ENCODE peak calls at places on chromosomes 4 and X, in five cellular contexts. D is stomach, Z is ascending aorta, O is tibial nerve, M is endodermal cell. P is an unnamed sample.

GRCh38 chrX:28922106-28922505 is 334.9 kb downstream of the IL1RAPL1 start:
- DNase-seq in O (no peak), Z (no peak), D (no peak), M (no peak), P (no peak)

GRCh38 chrX:23662853-23663252 is 4.4 kb upstream of the PRDX4 start:
- DNase-seq in O (no peak), M (no peak), Z (no peak), D (no peak), P (no peak)

GRCh38 chr4:138053601-138054322 is 188.4 kb downstream of the SLC7A11 start:
- DNase-seq in Z (no peak), O (no peak), M (no peak), D (no peak), P (no peak)

GRCh38 chr4:165715989-165716388 is 157.0 kb upstream of the TLL1 start:
- DNase-seq in O (no peak), M (no peak), Z (no peak), D (no peak), P (no peak)

GRCh38 chr4:183729430-183730328 is 70.6 kb downstream of the TRAPPC11 start:
- DNase-seq in O (no peak), Z (no peak), D (no peak), M (no peak), P (no peak)

GRCh38 chrX:105260291-105261043 is 40.0 kb upstream of the TEX13A start:
- DNase-seq in Z (no peak), D (no peak), M (peak), O (peak), P (peak)

GRCh38 chrX:2662586-2662985 is 28.5 kb upstream of the CD99 start:
- DNase-seq in D (no peak), Z (no peak), M (no peak), O (no peak), P (no peak)

GRCh38 chr4:91113130-91113706 is 986.0 kb downstream of the CCSER1 start:
- DNase-seq in D (no peak), O (no peak), M (no peak), Z (no peak), P (no peak)

GRCh38 chr4:10808591-10808990 is 124.0 kb upstream of the CLNK start:
- DNase-seq in D (no peak), O (no peak), Z (no peak), M (no peak), P (no peak)

GRCh38 chr4:7368296-7368695 is 66.4 kb downstream of the PSAPL1 start:
- DNase-seq in D (no peak), O (no peak), M (no peak), Z (no peak), P (no peak)

GRCh38 chr4:86894465-86894864 is 2.2 kb upstream of the C4orf36 start:
- DNase-seq in Z (no peak), D (no peak), M (no peak), O (no peak), P (no peak)

GRCh38 chr4:87465739-87466366 is 43.5 kb downstream of the NUDT9 start:
- DNase-seq in M (no peak), O (peak), Z (no peak), D (no peak), P (no peak)

GRCh38 chr4:7802093-7802726 is 137.5 kb downstream of the AFAP1 start:
- DNase-seq in M (peak), D (peak), Z (no peak), O (peak), P (peak)

GRCh38 chrX:36071064-36071463 is 151.5 kb downstream of the CFAP47 start:
- DNase-seq in M (no peak), Z (no peak), O (no peak), D (no peak), P (no peak)

GRCh38 chr4:24209131-24209530 is 319.3 kb upstream of the PPARGC1A start:
- DNase-seq in Z (no peak), O (no peak), M (no peak), D (no peak), P (no peak)
- H3K27ac ChIP-seq in Z (no peak), O (no peak), M (no peak), D (no peak), P (no peak)

GRCh38 chr4:13642163-13642562 is 14.6 kb upstream of the BOD1L1 start:
- DNase-seq in O (no peak), D (no peak), M (no peak), Z (no peak), P (no peak)

GRCh38 chr4:13641084-13641483 is 13.6 kb upstream of the BOD1L1 start:
- DNase-seq in O (no peak), D (no peak), Z (no peak), M (no peak), P (no peak)

GRCh38 chr4:13645075-13645474 is 17.6 kb upstream of the BOD1L1 start:
- DNase-seq in O (no peak), Z (no peak), D (no peak), M (no peak), P (no peak)

GRCh38 chr4:13642576-13642975 is 15.1 kb upstream of the BOD1L1 start:
- DNase-seq in M (no peak), Z (no peak), D (peak), O (peak), P (peak)

DNA sequence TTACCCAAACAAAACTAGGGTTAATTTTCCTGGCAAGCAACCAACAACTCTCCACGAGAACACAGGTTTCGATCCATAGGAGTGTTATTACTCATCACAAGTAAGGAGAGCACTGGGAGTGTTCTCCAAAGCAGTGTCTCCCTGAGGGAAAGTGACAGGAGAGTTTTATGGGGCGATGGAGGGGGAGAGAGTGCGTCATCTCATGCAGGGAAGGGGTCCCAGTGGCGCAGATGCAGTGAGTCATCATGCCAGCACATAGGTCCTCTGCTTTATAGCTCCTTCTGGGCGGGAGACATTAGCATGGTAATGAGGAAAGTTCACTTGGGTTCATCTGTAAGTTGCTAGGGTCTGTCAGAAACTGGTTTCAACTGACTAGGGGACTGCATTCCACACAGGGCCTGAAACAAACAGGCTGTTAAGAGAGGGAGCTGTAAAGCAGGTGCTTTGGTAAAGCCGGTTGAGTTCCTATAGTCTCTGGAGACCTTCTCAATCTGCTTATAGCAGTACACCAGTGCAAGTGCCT is 12.7 kb upstream of the BOD1L1 start:
- DNase-seq in D (no peak), Z (no peak), O (no peak), M (peak), P (no peak)
- H3K4me3 ChIP-seq in D (no peak), Z (no peak), O (no peak), M (no peak), P (no peak)

GRCh38 chrX:134026732-134027311 is 41.4 kb upstream of the GPC3 start:
- DNase-seq in D (peak), M (peak), Z (no peak), O (peak), P (no peak)
- TF ChIP-seq CTCF in D (peak), M (peak), Z (peak), O (peak), P (peak)

DNA sequence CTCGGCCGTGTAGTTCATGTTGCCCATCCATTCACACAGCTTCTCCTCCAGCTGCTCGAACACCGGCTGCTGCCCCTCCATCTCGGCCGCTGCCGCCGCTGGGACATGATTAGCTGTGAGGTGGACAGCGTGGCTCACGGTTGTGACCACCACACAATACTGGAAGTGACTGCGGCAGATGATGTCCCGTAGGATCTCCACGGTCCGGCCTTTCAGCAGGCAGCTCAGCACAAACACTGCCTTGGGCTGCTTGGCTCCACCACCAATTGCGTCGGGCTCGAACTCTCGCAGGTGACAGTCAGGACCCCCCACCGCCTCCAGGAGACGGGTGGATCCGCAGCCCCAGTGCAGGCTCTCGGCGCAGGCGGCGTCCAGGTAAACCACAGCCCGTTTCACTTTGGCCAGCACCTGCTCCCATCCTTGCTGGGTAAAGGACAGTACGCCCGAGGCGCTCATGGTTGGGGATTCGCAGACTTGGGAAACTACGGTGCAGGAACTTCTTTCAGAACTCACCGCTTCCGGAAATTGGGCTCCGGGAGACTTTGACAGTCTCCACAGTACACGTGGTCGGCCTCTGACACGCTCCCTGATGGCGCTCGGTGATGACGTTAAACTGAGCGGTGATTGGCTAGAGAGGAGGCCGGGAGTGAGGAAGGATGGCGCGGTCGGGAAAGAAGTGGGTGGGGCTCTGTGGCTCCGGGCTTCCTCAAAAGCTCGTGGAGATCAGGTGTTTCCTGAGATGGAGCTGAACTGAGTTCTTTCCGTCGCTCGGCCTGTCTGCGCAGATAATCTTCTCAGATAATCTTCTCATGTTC is at the start of gene SCFD2:
- DNase-seq in M (peak), D (peak), O (peak), Z (peak), P (peak)
- H3K27ac ChIP-seq in M (no peak), D (peak), O (peak), Z (peak), P (peak)

DNA sequence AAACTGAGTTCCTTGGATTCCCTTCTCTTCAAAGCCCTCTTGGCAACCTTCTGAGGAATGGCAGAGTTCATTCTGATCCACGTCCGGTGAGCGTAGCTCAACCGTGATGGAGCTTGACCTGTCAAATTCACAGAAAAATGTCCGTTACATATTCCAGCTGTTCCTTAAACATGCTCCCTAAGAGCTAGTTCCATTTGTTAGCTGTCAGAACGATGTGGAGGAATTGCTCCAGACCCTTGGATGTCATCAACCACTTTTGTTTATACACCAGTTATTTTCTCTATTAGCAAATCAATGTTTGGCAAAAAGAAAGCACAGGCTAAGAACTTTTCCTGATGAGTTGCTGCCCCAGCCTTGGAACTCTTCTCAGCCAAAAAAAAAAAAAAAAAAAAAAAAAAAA is 50.2 kb downstream of the NHS start:
- DNase-seq in M (no peak), D (no peak), O (no peak), Z (no peak), P (no peak)
- H3K4me3 ChIP-seq in M (no peak), D (no peak), O (no peak), Z (no peak), P (no peak)

GRCh38 chr4:1239141-1239948 is 9.6 kb downstream of the CTBP1 start:
- DNase-seq in O (no peak), M (no peak), D (no peak), Z (no peak), P (peak)

GRCh38 chr4:1239949-1240305 is 9.0 kb downstream of the CTBP1 start:
- DNase-seq in D (no peak), Z (no peak), O (no peak), M (no peak), P (peak)

GRCh38 chr4:1236103-1236641 is 12.8 kb downstream of the CTBP1 start:
- DNase-seq in Z (peak), O (no peak), D (no peak), M (no peak), P (peak)

GRCh38 chr4:1238676-1239000 is 10.3 kb downstream of the CTBP1 start:
- DNase-seq in M (no peak), D (no peak), Z (no peak), O (no peak), P (peak)

GRCh38 chr4:1237981-1238675 is 10.8 kb downstream of the CTBP1 start:
- DNase-seq in D (no peak), Z (peak), M (no peak), O (no peak), P (peak)
- TF ChIP-seq CTCF in D (no peak), Z (no peak), M (no peak), O (no peak), P (no peak)